ENCODE peak calls at places on chromosomes 5 and 9, in four cellular contexts. F is GM12891, E is left ventricle myocardium inferior, A is left lung. B is an unnamed sample.

GRCh38 chr5:4230905-4231561 is 635.4 kb downstream of the IRX1 start:
- DNase-seq in F (no peak), A (no peak), E (no peak), B (no peak)

GRCh38 chr9:116547729-116548426 is 139.2 kb upstream of the TRIM32 start:
- DNase-seq in F (no peak), E (no peak), A (no peak), B (no peak)

GRCh38 chr5:59795141-59795540 is 98.4 kb downstream of the PDE4D start:
- DNase-seq in A (no peak), F (no peak), E (no peak), B (no peak)

GRCh38 chr5:96745844-96746531 is 61.8 kb downstream of the ERAP1 start:
- DNase-seq in E (no peak), F (no peak), A (no peak), B (no peak)

GRCh38 chr9:86176468-86176867 is 77.1 kb upstream of the GOLM1 start:
- DNase-seq in A (no peak), F (no peak), E (no peak), B (no peak)

GRCh38 chr9:87595605-87596004 is 97.9 kb downstream of the DAPK1 start:
- DNase-seq in F (no peak), E (no peak), A (peak), B (no peak)

GRCh38 chr9:35748239-35748857 is 680 bp downstream of the GBA2 start:
- DNase-seq in A (no peak), E (no peak), F (no peak), B (no peak)

GRCh38 chr9:95822583-95823431 is 52.7 kb upstream of the ERCC6L2 start:
- DNase-seq in F (peak), A (no peak), E (no peak), B (peak)

GRCh38 chr9:89379508-89380115 is 61.3 kb downstream of the SECISBP2 start:
- DNase-seq in F (no peak), A (no peak), E (no peak), B (no peak)

GRCh38 chr9:6877671-6878161 is 119.9 kb downstream of the KDM4C start:
- DNase-seq in F (no peak), A (no peak), E (no peak), B (no peak)

GRCh38 chr5:21776466-21776865 is 1076.7 kb downstream of the CDH12 start:
- DNase-seq in A (no peak), F (no peak), E (no peak), B (no peak)

GRCh38 chr5:1479581-1480188 is 34.4 kb upstream of the SLC6A3 start:
- DNase-seq in E (no peak), F (peak), A (peak), B (no peak)

GRCh38 chr9:33440609-33441008 is 6.8 kb downstream of the AQP3 start:
- DNase-seq in E (no peak), F (no peak), A (no peak), B (no peak)

B was measured in GM12864.